ENCODE peak calls at places on chromosome 13, in ten cellular contexts. Y is breast epithelium; Q is thyroid gland; S is hepatocyte; E is cardiac muscle cell; U is Caco-2; R is uterus; I is CD4-positive, alpha-beta T cell; L is dorsolateral prefrontal cortex; W is DND-41. N is an unnamed sample.

GRCh38 chr13:68736961-68737360 is 1370.7 kb upstream of the ATXN8OS start:
- DNase-seq in U (no peak), W (no peak), Q (no peak), Y (no peak), S (no peak), L (no peak), R (no peak), E (no peak), I (no peak), N (no peak)

GRCh38 chr13:78194904-78195639 is 276.4 kb upstream of the EDNRB start:
- DNase-seq in W (no peak), L (no peak), E (no peak), Y (no peak), S (no peak), Q (no peak), I (no peak), U (no peak), R (no peak), N (no peak)

GRCh38 chr13:48731957-48732569 is 78.3 kb downstream of the CYSLTR2 start:
- DNase-seq in I (peak; percentile 56), Y (no peak), R (no peak), Q (peak; percentile 49), L (no peak), S (peak; percentile 64), W (no peak), U (peak; percentile 51), E (peak; percentile 42), N (no peak)

GRCh38 chr13:76864259-76864658 is 21.9 kb downstream of the KCTD12 start:
- DNase-seq in R (no peak), W (no peak), U (no peak), S (no peak), Q (no peak), L (no peak), Y (no peak), E (no peak), I (no peak), N (no peak)

GRCh38 chr13:75495938-75496337 is 14.0 kb upstream of the TBC1D4 start:
- DNase-seq in E (no peak), S (no peak), I (no peak), R (no peak), W (no peak), L (no peak), U (no peak), Y (no peak), Q (no peak), N (no peak)

GRCh38 chr13:22748866-22749586 is 431.8 kb upstream of the SGCG start:
- DNase-seq in S (no peak), U (no peak), Q (no peak), R (no peak), W (no peak), L (no peak), Y (no peak), I (no peak), E (no peak), N (no peak)

GRCh38 chr13:87295636-87296035 is 375.5 kb upstream of the SLITRK5 start:
- DNase-seq in Q (no peak), R (no peak), W (no peak), S (no peak), E (no peak), I (no peak), L (no peak), U (no peak), Y (no peak), N (no peak)

GRCh38 chr13:110216403-110217041 is 90.4 kb downstream of the COL4A1 start:
- DNase-seq in U (no peak), S (no peak), W (no peak), Y (no peak), I (no peak), E (no peak), Q (peak; percentile 10), L (no peak), R (peak; percentile 45), N (no peak)

GRCh38 chr13:63012016-63012415 is 1596.4 kb upstream of the PCDH20 start:
- DNase-seq in E (no peak), Q (no peak), I (no peak), L (no peak), S (no peak), R (no peak), Y (no peak), U (no peak), W (no peak), N (no peak)

GRCh38 chr13:65724261-65724660 is 1505.9 kb downstream of the PCDH9 start:
- DNase-seq in Q (no peak), L (no peak), R (no peak), U (no peak), Y (no peak), S (no peak), I (no peak), E (no peak), W (peak; percentile 33), N (no peak)

GRCh38 chr13:49669735-49670309 is 21.5 kb downstream of the EBPL start:
- DNase-seq in U (peak; percentile 72), E (peak; percentile 60), S (peak; percentile 83), W (peak; percentile 38), R (no peak), L (peak; percentile 28), I (no peak), Y (peak; percentile 21), Q (peak; percentile 66), N (no peak)

GRCh38 chr13:112032186-112032835 is 34.6 kb upstream of the SOX1 start:
- DNase-seq in Q (peak; percentile 8), U (no peak), R (no peak), W (no peak), L (no peak), S (no peak), E (no peak), I (no peak), Y (peak; percentile 27), N (no peak)

GRCh38 chr13:49859568-49859967 is 67.1 kb upstream of the KPNA3 start:
- DNase-seq in E (no peak), S (peak; percentile 34), R (no peak), Q (peak; percentile 16), U (no peak), I (no peak), Y (no peak), L (no peak), W (no peak), N (no peak)

GRCh38 chr13:89455741-89456140 is 1784.6 kb downstream of the SLITRK5 start:
- DNase-seq in U (no peak), I (no peak), Q (no peak), S (no peak), R (no peak), L (no peak), Y (no peak), E (no peak), W (no peak), N (no peak)

GRCh38 chr13:19818223-19818842 is 35.6 kb upstream of the PSPC1 start:
- DNase-seq in I (peak; percentile 15), Y (no peak), L (no peak), R (no peak), E (peak; percentile 75), W (peak; percentile 31), S (peak; percentile 57), Q (peak; percentile 94), U (peak; percentile 75), N (peak; percentile 85)

GRCh38 chr13:20270163-20270865 is 38.2 kb upstream of the GJB6 start:
- DNase-seq in R (no peak), E (peak; percentile 17), Q (peak; percentile 61), L (no peak), I (no peak), U (no peak), S (peak; percentile 40), W (no peak), Y (no peak), N (no peak)

DNA sequence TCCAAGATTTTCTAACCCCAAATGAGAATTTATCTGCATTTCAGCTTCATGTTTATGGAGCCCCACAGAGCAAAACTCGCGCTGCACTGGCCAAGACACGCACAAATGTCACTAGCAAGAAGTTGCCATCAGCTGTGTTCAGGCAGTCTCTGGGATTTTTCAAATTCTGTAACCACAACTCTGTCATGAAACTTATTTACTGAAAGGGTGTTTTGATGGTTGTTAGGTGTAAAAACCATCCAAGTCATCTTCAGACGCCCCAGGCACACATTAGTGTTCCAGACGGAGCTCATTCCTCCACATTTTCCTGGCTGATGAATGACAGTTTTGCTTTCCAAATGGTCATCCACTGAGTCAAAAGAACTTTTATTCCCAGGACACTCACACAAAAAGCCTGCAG is 63.4 kb downstream of the SLC7A1 start:
- DNase-seq in S (no peak), E (no peak), Y (no peak), W (no peak), U (no peak), L (no peak), Q (no peak), I (no peak), R (no peak), N (no peak)
- TF ChIP-seq CTCF in S (no peak), E (no peak), Y (no peak), W (no peak), U (no peak), L (no peak), Q (no peak), I (no peak), R (no peak), N (no peak)

GRCh38 chr13:36519432-36519831 is 87.1 kb downstream of the CCNA1 start:
- DNase-seq in E (no peak), Y (no peak), Q (no peak), L (no peak), W (no peak), S (no peak), R (no peak), I (no peak), U (no peak), N (no peak)
- TF ChIP-seq CTCF in E (no peak), Y (no peak), Q (no peak), L (no peak), W (no peak), S (no peak), R (no peak), I (no peak), U (no peak), N (no peak)

GRCh38 chr13:41458939-41459753 is 1.8 kb downstream of the RGCC start:
- DNase-seq in S (peak; percentile 37), U (peak; percentile 79), E (peak; percentile 5), L (no peak), I (peak; percentile 70), Y (peak; percentile 28), R (no peak), Q (no peak), W (peak; percentile 26), N (no peak)
- TF ChIP-seq CTCF in S (peak; percentile 50), U (peak; percentile 91), E (peak; percentile 80), L (peak; percentile 65), I (peak; percentile 78), Y (peak; percentile 52), R (no peak), Q (no peak), W (peak; percentile 62), N (peak; percentile 76)

DNA sequence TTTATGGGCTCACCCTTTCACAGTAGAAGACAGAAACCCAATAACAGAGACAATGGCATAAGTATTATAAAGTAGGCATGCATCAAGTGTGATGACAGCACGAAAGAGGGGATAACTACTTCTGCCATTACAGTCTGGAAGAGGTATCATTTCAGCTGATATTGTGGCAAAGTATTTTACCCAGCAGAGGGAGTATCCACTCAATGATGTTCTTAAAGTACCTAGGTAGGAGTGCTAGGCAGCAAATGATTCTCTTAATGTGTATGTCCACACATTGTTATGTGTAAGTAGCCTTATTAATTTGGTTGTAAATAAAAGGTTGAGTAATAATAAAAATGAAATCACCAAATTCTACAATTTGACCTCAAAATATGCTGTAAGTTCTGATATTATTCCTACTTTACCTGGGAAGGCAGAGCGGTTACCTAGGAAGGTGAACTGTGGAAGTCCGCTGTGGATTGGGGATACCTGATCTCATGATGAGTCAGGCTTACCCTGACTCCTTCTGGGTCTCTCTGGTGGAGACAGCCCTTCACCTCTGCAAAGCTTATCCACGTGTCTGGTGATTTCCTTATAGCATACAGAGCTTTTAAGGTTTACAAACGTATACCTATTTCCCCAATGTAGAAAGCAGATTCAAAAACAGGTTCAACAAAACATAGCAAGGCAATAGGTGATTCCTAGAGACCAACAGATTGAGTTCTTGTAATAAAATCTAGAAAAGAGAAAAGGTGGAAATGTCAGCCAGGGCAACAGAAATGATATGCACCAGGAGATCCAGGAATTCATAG is 4.0 kb upstream of the UBAC2 start:
- DNase-seq in Q (no peak), W (no peak), I (no peak), R (no peak), U (no peak), Y (no peak), L (no peak), S (no peak), E (no peak), N (no peak)
- TF ChIP-seq CTCF in Q (no peak), W (peak; percentile 47), I (peak; percentile 60), R (no peak), U (no peak), Y (no peak), L (no peak), S (no peak), E (peak; percentile 6), N (peak; percentile 61)